ENCODE peak calls at places on chromosome 21, in four cellular contexts. One of them, this sample, is unnamed.

GRCh38 chr21:34807881-34808568 is 139.2 kb downstream of the CLIC6 start:
- DNase-seq in K562: no peak
- DNase-seq in HepG2: no peak
- DNase-seq in GM12878: no peak
- DNase-seq in this sample: peak; percentile 70

GRCh38 chr21:31780944-31781343 is 49.0 kb upstream of the SCAF4 start:
- DNase-seq in K562: no peak
- DNase-seq in HepG2: peak; percentile 20
- DNase-seq in GM12878: no peak
- DNase-seq in this sample: peak; percentile 10

GRCh38 chr21:14251336-14251735 is 35.4 kb downstream of the RBM11 start:
- DNase-seq in K562: no peak
- DNase-seq in HepG2: no peak
- DNase-seq in GM12878: no peak
- DNase-seq in this sample: no peak

GRCh38 chr21:33399821-33400220 is 3.4 kb upstream of the IFNGR2 start:
- DNase-seq in K562: no peak
- DNase-seq in HepG2: no peak
- DNase-seq in GM12878: no peak
- DNase-seq in this sample: no peak

GRCh38 chr21:44875341-44875740 is 1.9 kb upstream of the PTTG1IP start:
- DNase-seq in K562: no peak
- DNase-seq in HepG2: no peak
- DNase-seq in GM12878: no peak
- DNase-seq in this sample: peak; percentile 40

GRCh38 chr21:42080788-42081083 is 9.6 kb downstream of the UMODL1 start:
- DNase-seq in K562: no peak
- DNase-seq in HepG2: no peak
- DNase-seq in GM12878: no peak
- DNase-seq in this sample: no peak

GRCh38 chr21:41032536-41032935 is 135.4 kb upstream of the BACE2 start:
- DNase-seq in K562: no peak
- DNase-seq in HepG2: no peak
- DNase-seq in GM12878: no peak
- DNase-seq in this sample: no peak

GRCh38 chr21:39451332-39452206 is at the start of gene SH3BGR:
- DNase-seq in K562: peak; percentile 88
- DNase-seq in HepG2: no peak
- DNase-seq in GM12878: no peak
- DNase-seq in this sample: no peak

GRCh38 chr21:38120984-38121855 is 135.6 kb upstream of the KCNJ15 start:
- DNase-seq in K562: peak; percentile 94
- DNase-seq in HepG2: no peak
- DNase-seq in GM12878: no peak
- DNase-seq in this sample: no peak

DNA sequence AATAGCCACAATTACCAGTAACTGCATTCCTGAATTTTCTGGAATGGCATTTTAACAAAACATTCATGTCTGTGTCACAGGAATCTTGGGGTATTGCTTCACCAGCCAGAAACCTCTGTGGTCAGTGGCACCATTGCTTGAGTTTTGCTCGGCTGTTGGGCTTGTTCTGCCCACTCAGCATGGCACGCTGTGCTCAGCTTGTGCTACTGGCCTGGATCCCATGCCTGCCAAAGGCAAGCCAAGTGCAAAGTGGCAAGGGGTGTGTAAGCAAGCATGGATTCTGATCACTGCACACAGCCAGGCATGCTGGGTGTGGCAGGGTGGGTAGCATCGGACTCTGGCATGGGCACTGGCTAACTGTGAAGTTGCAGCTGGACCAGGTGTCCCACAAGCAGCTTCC is 1150.9 kb downstream of the MRPL39 start:
- DNase-seq in K562: no peak
- DNase-seq in HepG2: no peak
- DNase-seq in GM12878: no peak
- DNase-seq in this sample: no peak
- TF ChIP-seq POLR2AphosphoS2 in K562: no peak
- TF ChIP-seq POLR2AphosphoS2 in HepG2: no peak
- TF ChIP-seq POLR2AphosphoS2 in GM12878: no peak
- TF ChIP-seq POLR2AphosphoS2 in this sample: no peak

DNA sequence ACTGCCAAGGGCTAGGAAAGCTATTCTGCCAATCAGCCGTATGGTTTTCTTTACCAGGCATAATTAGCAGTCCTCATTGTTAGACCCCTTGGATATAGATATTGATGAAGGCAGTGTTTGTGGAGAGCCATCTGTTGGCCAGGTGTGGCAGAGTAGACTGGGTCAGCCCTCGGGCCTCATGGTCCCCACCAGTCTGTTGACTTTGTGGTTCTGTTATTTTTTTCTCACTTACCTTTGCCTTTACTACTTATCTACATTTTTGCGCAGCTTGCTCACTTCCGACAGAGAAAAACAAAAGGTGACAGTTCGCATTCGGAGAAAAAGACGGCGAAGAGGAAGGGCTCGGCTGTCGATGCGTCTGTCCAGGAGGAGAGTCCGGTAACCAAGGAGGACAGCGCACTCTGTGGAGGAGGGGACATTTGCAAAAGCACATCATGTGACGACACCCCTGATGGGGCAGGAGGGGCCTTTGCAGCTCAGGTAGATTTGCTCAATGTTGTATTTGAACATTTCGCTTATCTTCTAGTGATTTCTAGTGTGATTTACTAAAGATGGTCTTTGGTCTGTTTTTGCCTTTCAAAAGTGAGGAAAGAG is 2.3 kb downstream of the PCNT start:
- DNase-seq in K562: no peak
- DNase-seq in HepG2: peak; percentile 32
- DNase-seq in GM12878: no peak
- DNase-seq in this sample: no peak
- H3K27ac ChIP-seq in K562: no peak overlapping the region
- H3K27ac ChIP-seq in HepG2: no peak overlapping the region
- H3K27ac ChIP-seq in GM12878: no peak overlapping the region
- H3K27ac ChIP-seq in this sample: peak overlapping the region; percentile 98

GRCh38 chr21:24223625-24224024 is 1383.7 kb downstream of the MRPL39 start:
- DNase-seq in K562: no peak
- DNase-seq in HepG2: no peak
- DNase-seq in GM12878: no peak
- DNase-seq in this sample: no peak
- TF ChIP-seq POLR2AphosphoS2 in K562: no peak
- TF ChIP-seq POLR2AphosphoS2 in HepG2: no peak
- TF ChIP-seq POLR2AphosphoS2 in GM12878: no peak
- TF ChIP-seq POLR2AphosphoS2 in this sample: no peak

GRCh38 chr21:36129219-36129618 is 5.7 kb upstream of the CBR3 start:
- DNase-seq in K562: no peak
- DNase-seq in HepG2: no peak
- DNase-seq in GM12878: no peak
- DNase-seq in this sample: no peak

GRCh38 chr21:36127250-36127904 is 7.5 kb upstream of the CBR3 start:
- DNase-seq in K562: no peak
- DNase-seq in HepG2: peak; percentile 8
- DNase-seq in GM12878: no peak
- DNase-seq in this sample: no peak

GRCh38 chr21:36126166-36126565 is 8.7 kb upstream of the CBR3 start:
- DNase-seq in K562: no peak
- DNase-seq in HepG2: no peak
- DNase-seq in GM12878: no peak
- DNase-seq in this sample: no peak

GRCh38 chr21:36126621-36127110 is 8.2 kb upstream of the CBR3 start:
- DNase-seq in K562: no peak
- DNase-seq in HepG2: no peak
- DNase-seq in GM12878: no peak
- DNase-seq in this sample: no peak

GRCh38 chr21:36127977-36128376 is 6.9 kb upstream of the CBR3 start:
- DNase-seq in K562: no peak
- DNase-seq in HepG2: no peak
- DNase-seq in GM12878: no peak
- DNase-seq in this sample: no peak
- H3K27ac ChIP-seq in K562: no peak overlapping the region
- H3K27ac ChIP-seq in HepG2: no peak overlapping the region
- H3K27ac ChIP-seq in GM12878: no peak overlapping the region
- H3K27ac ChIP-seq in this sample: no peak overlapping the region

This sample was measured in A549.